ENCODE peak calls at places on chromosome 3, in four cellular contexts. F is cardiac muscle cell, D is transverse colon, T is PC-9. Z is an unnamed sample.

GRCh38 chr3:178152010-178152409 is 384.2 kb upstream of the KCNMB2 start:
- DNase-seq in F (no peak), T (no peak), D (no peak), Z (no peak)

GRCh38 chr3:134603956-134604355 is 46.9 kb downstream of the KY start:
- DNase-seq in D (no peak), T (no peak), F (no peak), Z (no peak)

GRCh38 chr3:178804606-178805005 is 267.0 kb downstream of the ZMAT3 start:
- DNase-seq in F (no peak), D (no peak), T (no peak), Z (no peak)

GRCh38 chr3:195133462-195133861 is 137.5 kb downstream of the XXYLT1 start:
- DNase-seq in T (no peak), D (peak), F (no peak), Z (peak)

GRCh38 chr3:132984181-132984580 is 54.0 kb upstream of the TMEM108 start:
- DNase-seq in D (no peak), F (no peak), T (no peak), Z (no peak)

GRCh38 chr3:10919636-10920035 is 72.9 kb upstream of the SLC6A1 start:
- DNase-seq in F (no peak), D (no peak), T (no peak), Z (no peak)

GRCh38 chr3:170907519-170908234 is 760 bp downstream of the EIF5A2 start:
- DNase-seq in F (peak), D (no peak), T (no peak), Z (peak)

GRCh38 chr3:79019137-79019923 is 748.5 kb downstream of the ROBO1 start:
- DNase-seq in D (peak), F (peak), T (peak), Z (peak)

GRCh38 chr3:55416381-55416821 is 70.7 kb downstream of the WNT5A start:
- DNase-seq in T (peak), D (no peak), F (no peak), Z (peak)

GRCh38 chr3:134974621-134975020 is 179.6 kb downstream of the EPHB1 start:
- DNase-seq in D (no peak), F (no peak), T (no peak), Z (no peak)

GRCh38 chr3:9862391-9863235 is 17.4 kb downstream of the CIDEC start:
- DNase-seq in D (peak), T (no peak), F (peak), Z (no peak)

GRCh38 chr3:39126532-39127071 is 19.1 kb downstream of the TTC21A start:
- DNase-seq in F (peak), D (peak), T (no peak), Z (no peak)

GRCh38 chr3:69865920-69866679 is 126.8 kb downstream of the MITF start:
- DNase-seq in F (peak), D (peak), T (no peak), Z (no peak)

GRCh38 chr3:150635526-150635925 is 32.4 kb downstream of the SELENOT start:
- DNase-seq in D (no peak), T (no peak), F (no peak), Z (no peak)

GRCh38 chr3:162398554-162398953 is 901.9 kb downstream of the OTOL1 start:
- DNase-seq in D (no peak), F (no peak), T (no peak), Z (no peak)

GRCh38 chr3:186520436-186520835 is 23.7 kb downstream of the CRYGS start:
- DNase-seq in F (no peak), D (no peak), T (no peak), Z (no peak)

GRCh38 chr3:105912891-105913290 is 44.1 kb upstream of the CBLB start:
- DNase-seq in T (no peak), D (no peak), F (no peak), Z (no peak)

GRCh38 chr3:101722394-101723173 is 1.8 kb upstream of the CEP97 start:
- DNase-seq in T (no peak), D (no peak), F (no peak), Z (no peak)

GRCh38 chr3:40258064-40258463 is 51.4 kb upstream of the EIF1B start:
- DNase-seq in F (no peak), D (no peak), T (no peak), Z (no peak)

GRCh38 chr3:133038089-133038730 is at the start of gene TMEM108:
- DNase-seq in D (peak), T (no peak), F (peak), Z (peak)

GRCh38 chr3:158672293-158673176 is at the start of gene LXN:
- DNase-seq in D (peak), F (peak), T (no peak), Z (peak)

GRCh38 chr3:146542179-146542578 is 2.2 kb downstream of the PLSCR1 start:
- DNase-seq in T (no peak), D (no peak), F (no peak), Z (no peak)

GRCh38 chr3:172135766-172136729 is 96.7 kb downstream of the FNDC3B start:
- DNase-seq in D (no peak), T (peak), F (no peak), Z (no peak)

GRCh38 chr3:147799601-147800000 is 390.4 kb downstream of the ZIC1 start:
- DNase-seq in T (no peak), D (no peak), F (no peak), Z (no peak)

GRCh38 chr3:52055537-52056351 is 627 bp downstream of the DUSP7 start:
- DNase-seq in D (peak), T (peak), F (peak), Z (no peak)

GRCh38 chr3:82386656-82387055 is 625.2 kb upstream of the GBE1 start:
- DNase-seq in T (no peak), F (no peak), D (no peak), Z (no peak)

GRCh38 chr3:183446838-183447205 is 18.4 kb upstream of the MCF2L2 start:
- DNase-seq in T (no peak), D (no peak), F (no peak), Z (no peak)

GRCh38 chr3:120214161-120214560 is 70.9 kb downstream of the GPR156 start:
- DNase-seq in D (no peak), F (no peak), T (no peak), Z (no peak)

GRCh38 chr3:132573657-132574260 is 23.3 kb upstream of the ACKR4 start:
- DNase-seq in F (no peak), T (no peak), D (no peak), Z (no peak)

GRCh38 chr3:32934150-32934742 is 17.2 kb upstream of the CCR4 start:
- DNase-seq in T (no peak), D (no peak), F (peak), Z (no peak)

GRCh38 chr3:66261318-66261717 is 40.5 kb downstream of the SLC25A26 start:
- DNase-seq in T (no peak), F (no peak), D (no peak), Z (no peak)

GRCh38 chr3:185983495-185984141 is 45.8 kb upstream of the TRA2B start:
- DNase-seq in F (peak), T (peak), D (peak), Z (peak)

GRCh38 chr3:184259878-184260570 is 1.3 kb downstream of the CAMK2N2 start:
- DNase-seq in F (peak), D (peak), T (no peak), Z (peak)

GRCh38 chr3:150106752-150107428 is 136.2 kb upstream of the PFN2 start:
- DNase-seq in T (peak), F (no peak), D (no peak), Z (no peak)

GRCh38 chr3:169847896-169848295 is 21.8 kb downstream of the LRRC31 start:
- DNase-seq in T (no peak), F (peak), D (peak), Z (no peak)

GRCh38 chr3:45236964-45237363 is 10.9 kb upstream of the TMEM158 start:
- DNase-seq in D (no peak), F (no peak), T (no peak), Z (no peak)

GRCh38 chr3:8657804-8658311 is 13.3 kb upstream of the SSUH2 start:
- DNase-seq in F (no peak), D (no peak), T (no peak), Z (no peak)

GRCh38 chr3:194869482-194870169 is 183.9 kb downstream of the FAM43A start:
- DNase-seq in D (no peak), F (no peak), T (peak), Z (peak)

GRCh38 chr3:179971280-179971679 is 65.5 kb downstream of the PEX5L start:
- DNase-seq in D (no peak), F (no peak), T (no peak), Z (no peak)
- H3K27ac ChIP-seq in D (no peak), F (no peak), T (no peak), Z (no peak)

GRCh38 chr3:182414586-182414985 is 378.7 kb upstream of the ATP11B start:
- DNase-seq in T (no peak), D (no peak), F (no peak), Z (no peak)

GRCh38 chr3:182413061-182413460 is 380.2 kb upstream of the ATP11B start:
- DNase-seq in F (no peak), T (no peak), D (no peak), Z (no peak)

GRCh38 chr3:182412066-182412465 is 381.2 kb upstream of the ATP11B start:
- DNase-seq in D (no peak), F (no peak), T (peak), Z (peak)

GRCh38 chr3:182410051-182410450 is 383.3 kb upstream of the ATP11B start:
- DNase-seq in D (no peak), F (no peak), T (no peak), Z (no peak)

GRCh38 chr3:182413682-182414081 is 379.6 kb upstream of the ATP11B start:
- DNase-seq in D (no peak), T (no peak), F (no peak), Z (no peak)
- TF ChIP-seq CTCF in D (no peak), T (no peak), F (no peak), Z (no peak)

GRCh38 chr3:128846501-128846900 is 32.9 kb upstream of the ACAD9 start:
- DNase-seq in D (no peak), T (no peak), F (no peak), Z (no peak)

GRCh38 chr3:128847631-128848370 is 31.6 kb upstream of the ACAD9 start:
- DNase-seq in F (no peak), D (no peak), T (no peak), Z (no peak)

GRCh38 chr3:128845119-128845518 is 34.3 kb upstream of the ACAD9 start:
- DNase-seq in F (peak), D (no peak), T (no peak), Z (no peak)

GRCh38 chr3:128844502-128844901 is 34.9 kb upstream of the ACAD9 start:
- DNase-seq in D (no peak), F (no peak), T (no peak), Z (no peak)

DNA sequence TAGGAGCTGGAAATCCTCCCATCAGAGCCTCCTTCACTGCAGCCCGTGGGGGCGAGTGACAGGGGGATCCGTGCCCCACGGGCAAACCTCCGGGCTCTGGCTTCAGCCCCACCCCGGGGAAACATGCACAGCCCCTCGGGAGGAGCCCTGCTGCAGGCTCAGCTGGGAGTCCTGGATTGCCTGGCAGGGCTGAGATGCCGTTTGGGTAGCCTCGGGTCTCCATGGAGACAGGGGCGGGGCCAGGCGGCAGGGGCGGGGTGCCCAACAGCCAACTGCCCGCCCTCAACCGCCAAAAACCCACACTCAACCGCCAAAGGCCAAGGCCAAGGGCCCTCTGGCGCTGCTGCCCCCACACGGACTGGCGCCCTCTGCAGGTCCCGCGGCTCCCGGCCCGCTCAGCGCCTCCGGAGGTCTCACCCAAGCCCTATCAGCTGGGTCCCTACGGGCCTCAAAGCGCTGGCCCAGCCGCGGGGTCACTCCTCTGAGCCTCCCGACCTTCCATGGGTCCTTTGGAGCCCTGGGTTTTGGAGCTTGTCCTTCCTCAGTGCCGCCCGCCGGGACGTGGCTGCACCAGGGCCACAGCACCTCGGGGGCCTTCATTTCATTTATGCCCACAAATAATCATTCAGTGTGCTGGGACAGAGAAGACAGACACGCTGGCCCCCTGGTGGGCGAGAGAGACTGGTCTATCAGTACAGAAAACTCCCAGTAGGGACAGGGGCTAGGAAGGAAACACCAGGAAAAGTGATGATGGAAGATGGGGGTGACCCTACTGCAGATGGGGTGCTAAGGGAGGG is 33.5 kb upstream of the ACAD9 start:
- DNase-seq in T (peak), F (peak), D (peak), Z (peak)
- H3K27ac ChIP-seq in T (no peak), F (peak), D (no peak), Z (peak)

DNA sequence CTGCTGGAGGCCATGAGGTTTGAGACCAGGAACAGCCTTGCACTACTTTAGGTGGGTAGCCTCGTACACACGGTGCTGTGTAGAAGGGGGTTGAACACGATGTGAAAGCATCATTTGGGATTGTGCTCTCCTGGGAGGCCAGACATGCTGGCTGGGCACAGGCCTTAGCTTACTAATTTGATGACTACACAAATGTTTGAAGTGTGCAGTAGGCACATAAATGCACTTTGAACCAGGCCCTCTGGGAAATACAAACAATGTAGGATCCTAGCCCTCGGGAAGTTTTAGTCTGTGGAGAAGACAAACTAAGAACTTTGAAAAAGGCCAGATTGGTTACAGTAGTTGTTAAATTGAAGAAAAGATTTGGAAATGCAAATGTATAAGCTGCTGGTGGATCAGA is 30.3 kb downstream of the CHCHD6 start:
- DNase-seq in D (no peak), F (no peak), T (no peak), Z (no peak)
- TF ChIP-seq CTCF in D (no peak), F (no peak), T (no peak), Z (no peak)

DNA sequence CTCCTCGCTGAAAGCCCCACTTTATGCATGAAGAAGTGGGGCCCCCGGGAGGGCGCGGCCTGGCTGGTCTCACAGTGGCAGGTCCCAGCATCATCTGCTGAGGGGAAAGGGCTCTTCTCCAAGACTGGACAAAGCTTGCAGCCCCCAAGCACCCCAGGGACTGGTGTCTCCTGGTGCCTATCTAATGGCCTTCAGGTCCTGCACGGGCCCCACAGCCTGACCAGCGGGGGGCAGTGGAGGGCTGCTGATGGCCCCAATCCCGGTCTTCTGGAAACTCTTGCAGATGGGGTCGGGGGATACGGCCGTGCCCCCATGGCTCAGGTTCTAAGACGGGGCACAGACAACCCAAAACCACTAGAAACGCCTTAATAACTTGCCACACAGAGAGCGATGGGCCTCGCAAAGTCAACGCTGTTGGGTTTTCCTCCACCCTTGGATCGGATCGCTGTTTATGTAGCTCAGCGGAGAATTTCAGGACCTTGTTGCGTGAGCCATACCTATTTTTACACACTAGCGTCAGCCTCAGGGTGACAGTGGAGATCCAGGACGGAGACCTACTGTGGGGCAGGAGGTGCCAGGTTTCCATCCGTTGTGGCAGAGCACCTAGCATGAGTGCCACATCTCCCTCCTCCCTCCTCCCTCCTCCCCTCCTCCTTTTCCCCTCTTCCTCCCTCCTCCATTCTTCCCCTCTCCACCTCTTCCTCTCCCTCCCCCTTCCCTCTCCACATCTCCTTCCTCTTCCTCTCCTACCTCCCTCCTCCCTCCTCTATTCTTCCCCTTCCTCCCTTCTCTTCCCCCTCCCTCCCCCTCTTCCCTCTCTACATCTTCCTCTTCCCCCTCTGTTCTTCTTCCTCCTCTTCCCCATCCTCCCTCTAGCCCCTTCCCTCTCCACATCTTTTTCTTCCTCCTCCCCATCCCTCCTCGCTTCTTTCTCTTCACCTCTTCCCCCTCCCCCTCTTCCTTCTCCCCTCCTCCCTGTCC is 79.3 kb upstream of the ALDH1L1 start:
- DNase-seq in F (peak), D (peak), T (no peak), Z (no peak)
- H3K27ac ChIP-seq in F (no peak), D (no peak), T (no peak), Z (peak)

GRCh38 chr3:42130007-42130328 is 38.8 kb downstream of the TRAK1 start:
- DNase-seq in T (no peak), D (no peak), F (no peak), Z (no peak)

GRCh38 chr3:42128526-42128925 is 37.4 kb downstream of the TRAK1 start:
- DNase-seq in D (no peak), F (no peak), T (no peak), Z (no peak)

GRCh38 chr3:42123824-42124500 is 32.8 kb downstream of the TRAK1 start:
- DNase-seq in F (no peak), D (no peak), T (no peak), Z (no peak)

GRCh38 chr3:42129014-42129953 is 38.1 kb downstream of the TRAK1 start:
- DNase-seq in D (no peak), T (peak), F (no peak), Z (peak)

DNA sequence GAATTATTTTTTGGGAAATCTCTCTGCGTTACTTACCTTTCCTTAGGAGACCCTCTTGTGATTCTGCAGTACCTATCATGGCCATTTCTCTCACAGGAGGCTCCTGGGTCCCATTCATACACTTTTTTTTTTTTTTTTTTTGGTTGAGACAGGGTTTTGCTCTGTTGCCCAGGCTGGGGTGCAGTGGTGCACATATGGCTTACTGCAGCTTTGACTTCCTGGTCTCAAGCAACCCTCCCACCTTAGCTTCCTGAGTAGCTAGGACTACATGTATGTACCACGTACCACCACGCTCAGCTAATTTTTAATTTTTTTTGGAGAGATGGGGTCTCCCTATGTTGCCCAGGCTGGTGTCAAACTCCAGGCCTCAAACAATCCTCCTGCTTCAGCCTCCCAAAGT is 36.1 kb downstream of the TRAK1 start:
- DNase-seq in T (no peak), F (no peak), D (no peak), Z (no peak)
- TF ChIP-seq CTCF in T (no peak), F (no peak), D (no peak), Z (no peak)

GRCh38 chr3:117243657-117244056 is 534.1 kb downstream of the TUSC7 start:
- DNase-seq in F (no peak), T (no peak), D (no peak), Z (no peak)
- H3K27ac ChIP-seq in F (no peak), T (no peak), D (no peak), Z (no peak)

DNA sequence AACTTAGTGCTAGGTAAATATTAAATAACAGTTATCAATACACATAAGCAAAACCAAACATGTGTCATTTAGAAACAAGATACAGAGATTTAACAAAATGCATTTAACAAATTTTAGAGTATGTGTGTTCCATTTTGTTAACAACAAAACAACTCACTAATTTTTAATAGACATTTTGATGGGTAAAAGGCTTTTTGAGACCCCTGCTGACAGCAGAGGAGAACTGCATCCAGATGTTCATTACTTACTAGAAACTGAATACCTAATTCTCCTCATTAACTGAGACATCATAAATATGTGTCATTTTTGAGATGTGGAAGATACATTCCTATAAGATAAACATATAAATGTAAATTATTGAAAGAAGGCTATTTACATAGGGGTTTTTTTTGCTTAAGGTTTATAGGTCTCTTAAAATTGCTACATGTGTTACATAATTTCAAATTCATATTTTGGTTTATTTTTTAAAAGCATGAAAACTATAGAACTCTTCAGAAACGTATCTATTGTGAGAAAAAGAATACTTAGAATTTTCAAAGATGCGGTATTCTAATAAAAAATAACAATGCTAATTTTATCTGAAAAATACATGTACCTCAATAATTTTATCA is 1009.8 kb downstream of the TUSC7 start:
- DNase-seq in F (peak), T (peak), D (no peak), Z (peak)
- TF ChIP-seq CTCF in F (peak), T (peak), D (peak), Z (peak)

GRCh38 chr3:14698601-14699244 is 23.8 kb downstream of the C3orf20 start:
- DNase-seq in T (peak), D (no peak), F (no peak), Z (no peak)
- H3K27ac ChIP-seq in T (no peak), D (no peak), F (no peak), Z (no peak)

Z was measured in RWPE1.